ENCODE peak calls at places on chromosomes 4 and X, in six cellular contexts. U, P, V, D, N and Y are unnamed samples.

GRCh38 chr4:85681194-85681803 is 206.3 kb downstream of the ARHGAP24 start:
- DNase-seq in U (no peak), P (peak), V (no peak), D (peak), N (peak), Y (peak)

GRCh38 chr4:54230479-54231418 is 1.7 kb downstream of the PDGFRA start:
- DNase-seq in P (no peak), D (no peak), U (peak), V (no peak), N (peak), Y (peak)

GRCh38 chr4:780730-781492 is 45.0 kb downstream of the CPLX1 start:
- DNase-seq in D (no peak), P (no peak), U (peak), N (no peak), V (no peak), Y (no peak)

GRCh38 chr4:105234582-105234981 is 87.9 kb downstream of the TET2 start:
- DNase-seq in D (no peak), N (no peak), P (no peak), V (no peak), U (no peak), Y (no peak)

GRCh38 chr4:38757945-38758344 is 24.8 kb downstream of the TLR10 start:
- DNase-seq in V (no peak), N (no peak), P (no peak), D (peak), U (no peak), Y (no peak)

GRCh38 chr4:168731006-168731636 is 234.3 kb downstream of the PALLD start:
- DNase-seq in P (no peak), U (no peak), D (no peak), N (no peak), V (no peak), Y (peak)

GRCh38 chrX:67893931-67894330 is 350.1 kb downstream of the AR start:
- DNase-seq in N (no peak), V (no peak), P (no peak), U (no peak), D (no peak), Y (no peak)

GRCh38 chr4:110165382-110166285 is 32.8 kb downstream of the ELOVL6 start:
- DNase-seq in N (peak), D (peak), U (peak), V (peak), P (no peak), Y (peak)

GRCh38 chr4:184011810-184012209 is 106.7 kb downstream of the STOX2 start:
- DNase-seq in V (no peak), P (no peak), N (no peak), U (no peak), D (no peak), Y (no peak)

GRCh38 chr4:121726642-121727268 is 30.0 kb upstream of the ANXA5 start:
- DNase-seq in D (no peak), V (no peak), U (peak), N (peak), P (no peak), Y (peak)

GRCh38 chr4:120714581-120714980 is 207.9 kb downstream of the PRDM5 start:
- DNase-seq in D (no peak), U (no peak), N (no peak), P (no peak), V (no peak), Y (peak)

GRCh38 chr4:183499797-183500196 is 5.1 kb upstream of the ING2 start:
- DNase-seq in V (no peak), U (no peak), P (no peak), N (no peak), D (no peak), Y (no peak)

GRCh38 chr4:97770222-97770621 is 373.1 kb downstream of the STPG2 start:
- DNase-seq in V (no peak), U (no peak), N (no peak), D (no peak), P (no peak), Y (no peak)

GRCh38 chr4:1628892-1629703 is 55.0 kb downstream of the FAM53A start:
- DNase-seq in D (peak), U (peak), P (peak), N (peak), V (peak), Y (peak)

GRCh38 chr4:147786031-147786430 is 54.1 kb downstream of the ARHGAP10 start:
- DNase-seq in V (no peak), D (no peak), P (no peak), N (no peak), U (no peak), Y (no peak)

GRCh38 chr4:55865228-55865806 is 11.9 kb downstream of the EXOC1 start:
- DNase-seq in N (peak), P (no peak), U (no peak), D (no peak), V (no peak), Y (peak)

GRCh38 chrX:106000203-106000602 is 38.3 kb downstream of the SERPINA7 start:
- DNase-seq in U (no peak), P (no peak), V (no peak), N (no peak), D (no peak), Y (no peak)

GRCh38 chr4:8778760-8779159 is 92.9 kb downstream of the HMX1 start:
- DNase-seq in V (no peak), P (no peak), N (no peak), D (no peak), U (no peak), Y (no peak)

GRCh38 chrX:85994228-85994627 is 53.1 kb downstream of the CHM start:
- DNase-seq in N (peak), P (no peak), D (no peak), V (no peak), U (no peak), Y (no peak)

GRCh38 chrX:40003982-40004535 is 93.7 kb downstream of the BCOR start:
- DNase-seq in P (no peak), V (no peak), D (no peak), U (no peak), N (no peak), Y (no peak)

GRCh38 chr4:87011340-87012034 is 76.7 kb downstream of the AFF1 start:
- DNase-seq in P (no peak), D (no peak), N (peak), V (no peak), U (no peak), Y (peak)

GRCh38 chr4:155085843-155086530 is 122.4 kb upstream of the NPY2R start:
- DNase-seq in N (no peak), U (no peak), P (no peak), D (no peak), V (no peak), Y (peak)

GRCh38 chrX:119025900-119026299 is 46.9 kb upstream of the CT47C1 start:
- DNase-seq in V (no peak), N (no peak), P (no peak), D (no peak), U (no peak), Y (no peak)

GRCh38 chrX:152020895-152021294 is 46.4 kb upstream of the GABRE start:
- DNase-seq in U (no peak), D (no peak), P (no peak), N (no peak), V (no peak), Y (no peak)

GRCh38 chr4:118280501-118281218 is 72.1 kb downstream of the PRSS12 start:
- DNase-seq in N (peak), P (peak), U (peak), V (peak), D (peak), Y (peak)

GRCh38 chr4:156584100-156584499 is 387.5 kb downstream of the PDGFC start:
- DNase-seq in U (no peak), P (no peak), N (no peak), D (no peak), V (no peak), Y (no peak)

GRCh38 chr4:26782168-26782829 is 78.3 kb upstream of the STIM2 start:
- DNase-seq in V (no peak), N (no peak), D (no peak), U (no peak), P (no peak), Y (no peak)

GRCh38 chr4:154064244-154064643 is 275.4 kb upstream of the SFRP2 start:
- DNase-seq in V (no peak), P (no peak), U (no peak), D (no peak), N (no peak), Y (no peak)

GRCh38 chrX:150050387-150050786 is 112.1 kb upstream of the EOLA2 start:
- DNase-seq in D (no peak), P (no peak), N (no peak), V (no peak), U (no peak), Y (no peak)

GRCh38 chrX:41858161-41858775 is 65.1 kb downstream of the CASK start:
- DNase-seq in D (no peak), U (no peak), P (no peak), N (no peak), V (no peak), Y (no peak)

GRCh38 chrX:103878466-103879151 is 46.6 kb upstream of the RAB9B start:
- DNase-seq in D (no peak), P (no peak), V (no peak), U (no peak), N (peak), Y (peak)

GRCh38 chr4:128335541-128335940 is 47.9 kb upstream of the PGRMC2 start:
- DNase-seq in P (no peak), U (no peak), V (no peak), D (no peak), N (peak), Y (no peak)

GRCh38 chr4:108512615-108513505 is 107.5 kb upstream of the RPL34 start:
- DNase-seq in P (no peak), N (peak), U (peak), V (peak), D (no peak), Y (peak)